ENCODE peak calls at places on chromosomes 6 and 20, in five cellular contexts. One of them, this sample, is unnamed.

GRCh38 chr20:60262967-60263603 is 304.9 kb downstream of the CDH26 start:
- DNase-seq in A549: peak
- DNase-seq in HepG2: peak
- DNase-seq in H1: peak
- DNase-seq in GM12878: no peak
- DNase-seq in this sample: peak

GRCh38 chr20:39112196-39112743 is 150.1 kb downstream of the DHX35 start:
- DNase-seq in A549: peak
- DNase-seq in HepG2: peak
- DNase-seq in H1: peak
- DNase-seq in GM12878: no peak
- DNase-seq in this sample: peak

GRCh38 chr6:6614096-6614964 is 25.8 kb downstream of the LY86 start:
- DNase-seq in A549: no peak
- DNase-seq in HepG2: no peak
- DNase-seq in H1: no peak
- DNase-seq in GM12878: no peak
- DNase-seq in this sample: no peak

GRCh38 chr6:99282479-99283062 is 66.9 kb downstream of the FAXC start:
- DNase-seq in A549: peak
- DNase-seq in HepG2: no peak
- DNase-seq in H1: no peak
- DNase-seq in GM12878: no peak
- DNase-seq in this sample: no peak

GRCh38 chr20:846894-847278 is 13.4 kb downstream of the FAM110A start:
- DNase-seq in A549: no peak
- DNase-seq in HepG2: no peak
- DNase-seq in H1: no peak
- DNase-seq in GM12878: no peak
- DNase-seq in this sample: no peak

GRCh38 chr6:110325197-110325596 is 33.0 kb downstream of the METTL24 start:
- DNase-seq in A549: no peak
- DNase-seq in HepG2: peak
- DNase-seq in H1: no peak
- DNase-seq in GM12878: no peak
- DNase-seq in this sample: no peak

GRCh38 chr6:67362976-67363375 is 1272.1 kb upstream of the ADGRB3 start:
- DNase-seq in A549: no peak
- DNase-seq in HepG2: no peak
- DNase-seq in H1: no peak
- DNase-seq in GM12878: no peak
- DNase-seq in this sample: no peak

GRCh38 chr6:124881898-124882579 is 80.2 kb upstream of the RNF217 start:
- DNase-seq in A549: peak
- DNase-seq in HepG2: no peak
- DNase-seq in H1: no peak
- DNase-seq in GM12878: no peak
- DNase-seq in this sample: no peak

GRCh38 chr6:112037783-112038216 is 16.1 kb upstream of the CCN6 start:
- DNase-seq in A549: peak
- DNase-seq in HepG2: no peak
- DNase-seq in H1: no peak
- DNase-seq in GM12878: no peak
- DNase-seq in this sample: no peak

GRCh38 chr6:35498407-35499045 is 1.6 kb upstream of the TEAD3 start:
- DNase-seq in A549: no peak
- DNase-seq in HepG2: no peak
- DNase-seq in H1: no peak
- DNase-seq in GM12878: no peak
- DNase-seq in this sample: no peak

GRCh38 chr20:46875059-46875458 is 19.6 kb upstream of the EYA2 start:
- DNase-seq in A549: no peak
- DNase-seq in HepG2: no peak
- DNase-seq in H1: no peak
- DNase-seq in GM12878: no peak
- DNase-seq in this sample: no peak

GRCh38 chr6:15893556-15894253 is 230.9 kb upstream of the DTNBP1 start:
- DNase-seq in A549: peak
- DNase-seq in HepG2: peak
- DNase-seq in H1: no peak
- DNase-seq in GM12878: no peak
- DNase-seq in this sample: peak

GRCh38 chr6:52304917-52305316 is 20.4 kb upstream of the MCM3 start:
- DNase-seq in A549: no peak
- DNase-seq in HepG2: no peak
- DNase-seq in H1: no peak
- DNase-seq in GM12878: no peak
- DNase-seq in this sample: no peak

GRCh38 chr6:39051399-39052122 is 3.0 kb downstream of the GLP1R start:
- DNase-seq in A549: no peak
- DNase-seq in HepG2: no peak
- DNase-seq in H1: no peak
- DNase-seq in GM12878: no peak
- DNase-seq in this sample: no peak

GRCh38 chr6:89412071-89413005 is at the start of gene RRAGD:
- DNase-seq in A549: peak
- DNase-seq in HepG2: no peak
- DNase-seq in H1: peak
- DNase-seq in GM12878: no peak
- DNase-seq in this sample: peak

GRCh38 chr20:46031701-46032254 is 2.8 kb downstream of the SLC12A5 start:
- DNase-seq in A549: no peak
- DNase-seq in HepG2: no peak
- DNase-seq in H1: peak
- DNase-seq in GM12878: no peak
- DNase-seq in this sample: no peak

GRCh38 chr6:134642217-134642616 is 307.7 kb downstream of the ALDH8A1 start:
- DNase-seq in A549: no peak
- DNase-seq in HepG2: no peak
- DNase-seq in H1: no peak
- DNase-seq in GM12878: no peak
- DNase-seq in this sample: no peak

GRCh38 chr20:2005831-2006426 is 12.1 kb upstream of the PDYN start:
- DNase-seq in A549: peak
- DNase-seq in HepG2: peak
- DNase-seq in H1: peak
- DNase-seq in GM12878: no peak
- DNase-seq in this sample: peak

GRCh38 chr6:24448828-24449525 is 40.4 kb downstream of the GPLD1 start:
- DNase-seq in A549: no peak
- DNase-seq in HepG2: no peak
- DNase-seq in H1: no peak
- DNase-seq in GM12878: no peak
- DNase-seq in this sample: no peak

GRCh38 chr6:163554032-163554431 is 139.5 kb downstream of the QKI start:
- DNase-seq in A549: no peak
- DNase-seq in HepG2: no peak
- DNase-seq in H1: no peak
- DNase-seq in GM12878: no peak
- DNase-seq in this sample: no peak

GRCh38 chr20:43323592-43323991 is 133.9 kb upstream of the PTPRT start:
- DNase-seq in A549: no peak
- DNase-seq in HepG2: no peak
- DNase-seq in H1: peak
- DNase-seq in GM12878: no peak
- DNase-seq in this sample: no peak

GRCh38 chr6:44044154-44044539 is 83.1 kb downstream of the MRPL14 start:
- DNase-seq in A549: peak
- DNase-seq in HepG2: peak
- DNase-seq in H1: no peak
- DNase-seq in GM12878: no peak
- DNase-seq in this sample: no peak

GRCh38 chr6:63572733-63573139 is 456 bp downstream of the LOC128125822 start:
- DNase-seq in A549: no peak
- DNase-seq in HepG2: no peak
- DNase-seq in H1: peak
- DNase-seq in GM12878: no peak
- DNase-seq in this sample: no peak

GRCh38 chr20:63697357-63697867 is 960 bp downstream of the TNFRSF6B start:
- DNase-seq in A549: no peak
- DNase-seq in HepG2: no peak
- DNase-seq in H1: no peak
- DNase-seq in GM12878: no peak
- DNase-seq in this sample: no peak
- TF ChIP-seq KDM1A in A549: no peak
- TF ChIP-seq KDM1A in HepG2: no peak
- TF ChIP-seq KDM1A in H1: no peak
- TF ChIP-seq KDM1A in GM12878: no peak
- TF ChIP-seq KDM1A in this sample: no peak

DNA sequence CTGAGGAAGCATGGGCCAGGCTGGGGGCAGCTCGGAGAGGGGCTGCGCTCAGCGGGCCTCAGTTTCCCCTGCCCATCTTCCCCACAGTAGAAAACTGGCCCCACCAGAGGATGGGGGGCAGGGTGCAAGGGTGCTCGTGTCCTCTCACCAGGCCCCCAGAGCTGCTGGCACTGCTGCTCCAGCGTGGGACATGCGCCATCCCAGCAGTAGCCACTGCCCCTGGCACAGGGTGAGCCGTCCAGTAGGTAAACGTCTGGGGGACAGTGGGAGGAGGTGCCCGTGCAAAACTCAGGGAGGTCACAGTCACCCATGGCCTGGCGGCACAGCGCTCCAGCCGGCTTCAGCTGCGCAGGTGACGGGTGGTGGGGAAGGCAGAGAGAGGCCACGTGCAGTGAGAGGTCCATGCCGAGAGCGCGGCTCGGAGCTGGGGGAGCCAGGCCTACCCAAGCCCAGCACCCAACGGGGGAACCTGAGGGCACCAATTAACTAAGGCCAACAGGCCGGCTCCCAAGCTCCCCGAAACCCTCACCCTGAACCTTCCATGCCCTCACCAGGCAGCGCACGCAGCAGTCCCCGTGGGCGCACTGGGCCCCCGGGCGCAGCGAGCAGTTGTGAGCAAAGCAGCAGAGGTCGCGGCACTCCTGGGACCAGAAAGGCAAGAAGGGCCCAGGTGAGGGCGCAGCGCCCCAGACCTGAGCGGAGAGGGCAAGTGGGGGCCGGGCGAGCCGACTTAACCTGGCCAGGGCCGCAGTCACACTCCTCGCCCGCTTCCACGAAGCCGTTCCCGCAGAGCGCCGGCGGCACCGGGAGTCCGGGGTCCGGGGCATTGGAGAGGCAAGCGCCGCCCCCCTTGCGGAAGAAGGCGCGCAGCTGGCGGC is 9.0 kb upstream of the GFRA4 start:
- DNase-seq in A549: no peak
- DNase-seq in HepG2: no peak
- DNase-seq in H1: peak
- DNase-seq in GM12878: no peak
- DNase-seq in this sample: no peak
- H3K4me3 ChIP-seq in A549: peak
- H3K4me3 ChIP-seq in HepG2: no peak
- H3K4me3 ChIP-seq in H1: peak
- H3K4me3 ChIP-seq in GM12878: no peak
- H3K4me3 ChIP-seq in this sample: no peak

DNA sequence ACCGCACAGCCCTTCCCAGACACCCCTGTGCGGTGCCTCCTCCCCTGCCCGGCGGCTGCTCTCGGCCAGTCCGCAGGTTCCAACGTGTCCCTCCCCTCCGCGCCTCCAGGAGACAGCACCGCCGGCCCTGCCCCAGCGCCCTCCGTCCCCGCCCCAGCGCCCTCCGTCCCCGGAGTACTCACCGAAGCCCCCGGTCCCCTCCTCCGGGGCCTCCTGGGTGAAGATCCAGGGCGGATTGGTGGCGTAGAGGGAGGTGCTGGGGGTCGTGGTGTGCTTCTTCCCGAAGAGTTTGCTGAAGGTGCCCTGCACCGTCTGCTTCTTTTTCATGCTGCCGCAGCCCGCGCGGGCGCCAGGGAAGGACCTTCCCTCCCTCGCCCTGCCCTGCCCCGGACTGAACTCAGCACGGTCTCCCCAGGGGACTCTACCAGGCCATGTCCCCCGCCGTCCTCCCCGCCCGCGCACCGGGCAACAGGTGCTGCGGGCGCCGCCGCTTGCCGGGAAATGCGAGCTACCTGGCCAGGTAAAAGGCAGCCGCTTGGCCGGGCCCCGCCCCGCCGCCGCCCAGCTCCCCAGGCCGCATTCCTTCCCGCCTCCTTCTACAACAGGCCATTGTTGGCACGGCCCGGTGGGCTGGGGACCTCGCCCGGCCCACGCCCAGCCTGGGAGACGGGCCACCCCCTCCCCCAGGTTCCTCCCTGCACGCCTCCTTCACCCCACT is at the start of gene C6orf132:
- DNase-seq in A549: no peak
- DNase-seq in HepG2: peak
- DNase-seq in H1: peak
- DNase-seq in GM12878: no peak
- DNase-seq in this sample: no peak
- TF ChIP-seq POLR2A in A549: no peak
- TF ChIP-seq POLR2A in HepG2: peak
- TF ChIP-seq POLR2A in H1: no peak
- TF ChIP-seq POLR2A in GM12878: no peak
- TF ChIP-seq POLR2A in this sample: no peak

GRCh38 chr6:166172546-166172945 is 4.9 kb upstream of the TBXT start:
- DNase-seq in A549: no peak
- DNase-seq in HepG2: no peak
- DNase-seq in H1: no peak
- DNase-seq in GM12878: peak
- DNase-seq in this sample: no peak
- TF ChIP-seq KDM1A in A549: no peak
- TF ChIP-seq KDM1A in HepG2: no peak
- TF ChIP-seq KDM1A in H1: no peak
- TF ChIP-seq KDM1A in GM12878: no peak
- TF ChIP-seq KDM1A in this sample: no peak

GRCh38 chr6:3699231-3699630 is 52.3 kb downstream of the PXDC1 start:
- DNase-seq in A549: no peak
- DNase-seq in HepG2: no peak
- DNase-seq in H1: no peak
- DNase-seq in GM12878: no peak
- DNase-seq in this sample: no peak
- H3K4me3 ChIP-seq in A549: no peak
- H3K4me3 ChIP-seq in HepG2: no peak
- H3K4me3 ChIP-seq in H1: no peak
- H3K4me3 ChIP-seq in GM12878: no peak
- H3K4me3 ChIP-seq in this sample: no peak

GRCh38 chr20:62641749-62642665 is at the start of gene SLCO4A1:
- DNase-seq in A549: peak
- DNase-seq in HepG2: peak
- DNase-seq in H1: peak
- DNase-seq in GM12878: no peak
- DNase-seq in this sample: peak
- TF ChIP-seq POLR2A in A549: peak
- TF ChIP-seq POLR2A in HepG2: peak
- TF ChIP-seq POLR2A in H1: no peak
- TF ChIP-seq POLR2A in GM12878: peak
- TF ChIP-seq POLR2A in this sample: peak

DNA sequence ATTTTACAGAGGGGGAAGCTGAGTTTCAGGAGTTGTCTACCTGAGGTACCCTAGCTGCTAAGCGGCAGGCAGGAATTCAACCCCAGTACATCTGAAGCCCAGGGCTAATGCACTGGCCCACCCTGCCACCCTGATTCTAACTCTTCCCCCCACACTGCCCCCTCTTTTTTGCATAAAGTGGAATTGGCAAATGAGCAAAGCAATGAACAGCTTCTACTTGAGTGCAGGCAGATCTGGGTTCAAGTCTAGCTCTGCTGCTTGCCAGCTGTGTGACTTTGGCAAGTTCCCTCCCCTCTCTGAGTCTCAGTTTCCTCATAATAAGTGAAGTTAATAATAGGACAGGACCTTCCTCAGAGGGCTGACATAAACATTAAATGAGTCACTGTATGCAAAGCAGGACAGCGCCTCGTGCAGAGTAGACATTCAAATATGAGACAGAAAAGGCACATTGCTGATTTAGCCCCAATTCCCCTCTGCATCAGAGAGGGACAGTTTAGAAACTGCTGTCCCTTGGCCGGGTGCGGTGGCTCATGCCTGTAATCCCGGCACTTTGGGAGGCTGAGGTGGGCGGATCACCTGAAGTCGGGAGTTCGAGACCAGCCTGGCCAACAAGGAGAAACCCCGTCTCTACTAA is 4.7 kb downstream of the ADA start:
- DNase-seq in A549: peak
- DNase-seq in HepG2: no peak
- DNase-seq in H1: no peak
- DNase-seq in GM12878: peak
- DNase-seq in this sample: no peak
- TF ChIP-seq KDM1A in A549: peak
- TF ChIP-seq KDM1A in HepG2: no peak
- TF ChIP-seq KDM1A in H1: peak
- TF ChIP-seq KDM1A in GM12878: no peak
- TF ChIP-seq KDM1A in this sample: no peak